ENCODE peak calls at places on chromosome 17, in four cellular contexts. Y, L, T and S are unnamed samples.

GRCh38 chr17:71995570-71995969 is 125.2 kb upstream of the SOX9 start:
- DNase-seq in L (peak; percentile 67), Y (no peak), T (no peak), S (no peak)

GRCh38 chr17:4541041-4541327 is 14.2 kb downstream of the MYBBP1A start:
- DNase-seq in Y (no peak), L (no peak), T (no peak), S (no peak)

GRCh38 chr17:42408076-42408475 is 15.0 kb downstream of the CAVIN1 start:
- DNase-seq in Y (peak; percentile 70), T (no peak), L (no peak), S (no peak)

GRCh38 chr17:28574536-28574935 is 2.2 kb downstream of the ALDOC start:
- DNase-seq in T (no peak), Y (no peak), L (no peak), S (no peak)

GRCh38 chr17:17164156-17164555 is 42.0 kb downstream of the PLD6 start:
- DNase-seq in T (no peak), L (no peak), Y (no peak), S (no peak)

GRCh38 chr17:76742958-76743357 is 5.0 kb downstream of the MFSD11 start:
- DNase-seq in Y (no peak), T (no peak), L (no peak), S (no peak)

GRCh38 chr17:38881600-38882191 is 11.8 kb downstream of the LASP1 start:
- DNase-seq in L (peak; percentile 48), T (no peak), Y (peak; percentile 34), S (no peak)

GRCh38 chr17:65560628-65561371 is 648 bp downstream of the AXIN2 start:
- DNase-seq in Y (peak; percentile 95), T (peak; percentile 98), L (peak; percentile 83), S (peak; percentile 78)

GRCh38 chr17:35889818-35890773 is 9.9 kb upstream of the CCL5 start:
- DNase-seq in T (no peak), L (peak; percentile 68), Y (no peak), S (no peak)

GRCh38 chr17:352421-353212 is at the start of gene RPH3AL:
- DNase-seq in T (peak; percentile 72), Y (peak; percentile 54), L (no peak), S (no peak)

GRCh38 chr17:54935487-54935886 is 33.0 kb downstream of the COX11 start:
- DNase-seq in T (peak; percentile 18), L (no peak), Y (no peak), S (no peak)
- H3K56ac ChIP-seq in T (no peak overlapping the region), L (no peak overlapping the region), Y (no peak overlapping the region), S (no peak overlapping the region)

DNA sequence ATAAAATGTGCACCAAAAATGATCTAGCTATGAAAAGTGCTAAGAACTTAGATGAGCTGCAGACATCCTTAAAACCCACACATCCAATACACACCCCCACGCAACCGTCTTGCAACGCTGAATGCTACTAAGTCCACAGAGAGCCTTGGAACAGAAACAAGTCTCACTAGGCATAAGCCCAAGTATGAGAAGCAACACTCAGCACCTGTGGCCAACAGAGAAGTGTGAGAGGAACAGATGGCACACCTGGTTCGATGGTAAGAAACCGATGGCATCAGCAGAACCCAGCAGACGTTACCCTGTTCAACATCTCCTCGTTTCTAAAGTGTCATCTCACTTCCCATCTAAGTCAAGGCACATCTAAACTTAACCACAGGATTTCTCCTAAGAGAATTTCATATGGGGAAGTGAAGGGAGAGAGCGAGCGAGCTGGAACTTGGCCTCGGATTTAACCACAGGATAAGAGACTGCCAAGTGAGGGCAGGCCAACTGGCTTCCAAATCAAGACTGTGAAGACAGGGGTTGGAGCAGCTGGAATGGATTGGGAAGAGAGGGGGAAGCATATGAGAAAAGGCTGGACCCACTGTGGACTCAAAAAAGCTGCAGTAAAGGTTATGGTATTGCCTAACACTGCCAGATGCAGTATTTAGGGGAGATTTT is 41.0 kb downstream of the NXPH3 start:
- DNase-seq in L (no peak), Y (no peak), T (no peak), S (no peak)
- H2BK15ac ChIP-seq in L (no peak overlapping the region), Y (no peak overlapping the region), T (no peak overlapping the region), S (no peak overlapping the region)

GRCh38 chr17:47320879-47321502 is 2.8 kb upstream of the EFCAB13 start:
- DNase-seq in L (no peak), Y (no peak), T (no peak), S (no peak)

GRCh38 chr17:47316316-47316715 is 7.4 kb upstream of the EFCAB13 start:
- DNase-seq in Y (no peak), T (no peak), L (peak; percentile 67), S (no peak)

GRCh38 chr17:47315451-47316266 is 8.1 kb upstream of the EFCAB13 start:
- DNase-seq in T (peak; percentile 69), L (peak; percentile 99), Y (no peak), S (no peak)

GRCh38 chr17:47317119-47317518 is 6.6 kb upstream of the EFCAB13 start:
- DNase-seq in Y (no peak), T (no peak), L (peak; percentile 47), S (no peak)

DNA sequence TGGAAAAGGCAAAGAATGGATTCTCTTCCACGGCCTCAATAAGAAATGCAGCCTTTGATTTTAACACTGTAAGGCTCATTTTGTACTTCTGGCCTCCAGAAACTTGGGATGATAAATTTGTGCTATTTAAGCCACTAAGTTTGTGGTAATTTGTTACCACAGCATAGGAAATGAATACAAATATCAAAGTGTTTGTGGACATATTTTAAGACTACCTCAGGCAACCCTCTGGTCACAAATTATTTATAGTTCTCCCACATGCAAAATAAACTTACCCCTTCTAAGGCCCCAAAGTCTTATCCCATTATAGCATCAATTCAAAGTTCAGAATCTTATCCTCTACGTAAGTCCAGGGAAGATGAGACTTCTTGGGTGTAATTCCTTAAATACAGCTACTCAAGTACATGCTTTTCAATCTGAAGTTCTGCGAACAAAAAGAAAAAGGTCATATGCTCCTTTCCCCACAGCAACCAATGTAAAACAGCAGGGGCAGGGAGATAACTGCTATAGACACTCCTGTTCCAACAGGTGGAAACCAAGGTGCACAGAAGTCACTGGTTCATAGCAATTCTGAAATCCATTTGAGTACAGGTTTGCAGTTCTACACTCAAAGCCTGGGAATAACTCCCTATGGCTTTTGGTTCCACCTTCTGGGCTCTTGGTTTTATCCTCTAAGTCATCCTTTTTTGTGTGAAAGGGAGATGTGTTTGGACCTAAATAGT is 5.4 kb upstream of the EFCAB13 start:
- DNase-seq in T (no peak), Y (no peak), L (no peak), S (no peak)
- H3K56ac ChIP-seq in T (no peak overlapping the region), Y (no peak overlapping the region), L (no peak overlapping the region), S (no peak overlapping the region)

GRCh38 chr17:79951361-79952264 is 84.1 kb downstream of the TBC1D16 start:
- DNase-seq in T (peak; percentile 45), Y (peak; percentile 54), L (peak; percentile 89), S (no peak)

GRCh38 chr17:79950711-79951110 is 85.0 kb downstream of the TBC1D16 start:
- DNase-seq in T (peak; percentile 70), Y (peak; percentile 72), L (no peak), S (no peak)

GRCh38 chr17:79952915-79953314 is 82.8 kb downstream of the TBC1D16 start:
- DNase-seq in T (no peak), L (no peak), Y (no peak), S (no peak)

GRCh38 chr17:79953335-79953734 is 82.3 kb downstream of the TBC1D16 start:
- DNase-seq in Y (no peak), T (no peak), L (no peak), S (no peak)

GRCh38 chr17:79952265-79952877 is 83.3 kb downstream of the TBC1D16 start:
- DNase-seq in Y (no peak), T (no peak), L (no peak), S (no peak)
- H2BK15ac ChIP-seq in Y (no peak overlapping the region), T (no peak overlapping the region), L (no peak overlapping the region), S (no peak overlapping the region)

DNA sequence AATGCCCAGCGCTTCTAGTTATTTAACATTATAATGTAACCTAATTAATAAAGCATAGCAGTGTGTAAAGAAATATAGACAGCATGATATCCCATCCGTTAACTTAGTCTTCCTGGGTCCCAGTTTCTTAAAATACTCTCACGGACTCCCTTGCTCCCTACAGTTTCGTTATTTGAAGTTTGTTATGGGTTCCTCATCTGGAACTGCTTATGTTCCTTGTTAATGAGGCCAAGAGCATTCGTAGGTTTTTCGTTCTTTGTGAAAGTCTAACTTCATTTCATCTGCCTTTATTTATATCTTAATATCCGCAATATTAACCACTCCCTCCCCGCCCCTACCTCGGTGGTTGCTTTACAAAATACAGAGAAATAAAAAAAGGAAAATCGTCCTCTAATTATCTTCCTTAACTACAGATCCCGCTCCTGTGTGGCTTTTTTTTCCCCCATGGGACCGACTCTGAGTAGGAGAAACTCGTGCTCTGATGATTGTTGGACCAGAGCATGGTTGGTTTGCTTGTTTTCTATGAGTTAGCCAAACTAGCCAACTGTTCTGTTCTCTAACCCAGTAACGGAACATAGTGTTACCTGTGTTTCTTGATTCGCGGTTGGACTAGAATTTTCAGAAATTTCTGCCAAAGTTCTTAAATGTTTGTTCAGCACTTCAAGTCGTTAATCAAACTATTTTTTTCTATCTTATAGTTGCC is 873 bp downstream of the ADPRM start:
- DNase-seq in Y (no peak), T (peak; percentile 7), L (peak; percentile 10), S (no peak)
- H3K56ac ChIP-seq in Y (no peak overlapping the region), T (peak overlapping the region; percentile 91), L (peak overlapping the region; percentile 96), S (no peak overlapping the region)

GRCh38 chr17:74986206-74986576 is 1.2 kb upstream of the CDR2L start:
- DNase-seq in Y (no peak), L (no peak), T (no peak), S (no peak)

GRCh38 chr17:74979408-74980146 is 7.0 kb upstream of the HID1 start:
- DNase-seq in L (no peak), T (no peak), Y (no peak), S (no peak)

GRCh38 chr17:74981318-74981978 is 6.0 kb upstream of the CDR2L start:
- DNase-seq in L (no peak), T (no peak), Y (no peak), S (no peak)

GRCh38 chr17:74978240-74978639 is 5.7 kb upstream of the HID1 start:
- DNase-seq in L (no peak), Y (no peak), T (no peak), S (no peak)

GRCh38 chr17:74981979-74982662 is 5.3 kb upstream of the CDR2L start:
- DNase-seq in L (peak; percentile 23), Y (peak; percentile 96), T (peak; percentile 94), S (peak; percentile 87)
- H2BK15ac ChIP-seq in L (peak overlapping the region; percentile 77), Y (no peak overlapping the region), T (no peak overlapping the region), S (no peak overlapping the region)

GRCh38 chr17:68588362-68588761 is 12.8 kb downstream of the FAM20A start:
- DNase-seq in L (no peak), Y (peak; percentile 13), T (no peak), S (no peak)
- H3K56ac ChIP-seq in L (no peak overlapping the region), Y (no peak overlapping the region), T (no peak overlapping the region), S (no peak overlapping the region)

GRCh38 chr17:77906377-77906871 is 52.1 kb upstream of the TNRC6C start:
- DNase-seq in T (no peak), L (no peak), Y (peak; percentile 30), S (no peak)

GRCh38 chr17:77907497-77908120 is 50.9 kb upstream of the TNRC6C start:
- DNase-seq in T (no peak), Y (peak; percentile 44), L (no peak), S (no peak)

GRCh38 chr17:77909236-77909635 is 49.3 kb upstream of the TNRC6C start:
- DNase-seq in L (no peak), Y (no peak), T (no peak), S (no peak)

GRCh38 chr17:77908501-77908900 is 50.0 kb upstream of the TNRC6C start:
- DNase-seq in Y (no peak), T (no peak), L (no peak), S (no peak)

GRCh38 chr17:77909816-77910215 is 48.7 kb upstream of the TNRC6C start:
- DNase-seq in T (no peak), L (no peak), Y (no peak), S (no peak)
- H2BK15ac ChIP-seq in T (no peak overlapping the region), L (no peak overlapping the region), Y (no peak overlapping the region), S (no peak overlapping the region)